ENCODE peak calls at places on chromosomes 16 and 17, in eight cellular contexts. B, R, H, V, G, W, X and U are unnamed samples.

GRCh38 chr16:50301626-50302471 is 35.5 kb downstream of the ADCY7 start:
- DNase-seq in H (peak; percentile 73), G (no peak), W (no peak), B (no peak), X (peak; percentile 72), R (no peak), V (no peak), U (peak; percentile 41)

GRCh38 chr17:32490101-32490482 is 3.3 kb downstream of the CDK5R1 start:
- DNase-seq in W (no peak), R (no peak), H (peak; percentile 80), B (no peak), X (no peak), V (no peak), G (no peak), U (no peak)

GRCh38 chr17:82217120-82217529 is 4.5 kb upstream of the CCDC57 start:
- DNase-seq in G (no peak), V (no peak), B (peak; percentile 47), H (peak; percentile 93), W (no peak), X (peak; percentile 56), R (no peak), U (no peak)

GRCh38 chr17:2397247-2398171 is 3.4 kb downstream of the MNT start:
- DNase-seq in G (no peak), X (no peak), W (no peak), B (no peak), H (no peak), R (no peak), V (no peak), U (no peak)

GRCh38 chr16:14378131-14378551 is 251.9 kb downstream of the PARN start:
- DNase-seq in V (no peak), R (no peak), X (no peak), G (no peak), B (no peak), W (peak; percentile 77), H (no peak), U (no peak)

GRCh38 chr16:64933890-64934289 is 188.0 kb downstream of the CDH11 start:
- DNase-seq in H (no peak), W (no peak), B (no peak), G (no peak), X (no peak), V (no peak), R (no peak), U (no peak)

GRCh38 chr17:31310877-31311276 is 3.0 kb downstream of the EVI2B start:
- DNase-seq in X (peak; percentile 25), G (no peak), V (no peak), W (no peak), R (no peak), B (peak; percentile 25), H (peak; percentile 71), U (no peak)

GRCh38 chr17:8073627-8074485 is 13.7 kb downstream of the ALOX12B start:
- DNase-seq in G (no peak), H (peak; percentile 95), R (no peak), V (peak; percentile 81), B (peak; percentile 79), X (peak; percentile 75), W (peak; percentile 44), U (peak; percentile 39)

GRCh38 chr17:64171041-64171440 is 41.1 kb upstream of the ERN1 start:
- DNase-seq in X (no peak), B (no peak), V (no peak), H (no peak), R (no peak), G (no peak), W (no peak), U (no peak)

GRCh38 chr16:53821957-53822625 is 118.1 kb downstream of the FTO start:
- DNase-seq in B (no peak), G (no peak), R (no peak), W (no peak), V (no peak), X (no peak), H (no peak), U (no peak)

GRCh38 chr17:71402661-71403141 is 718.1 kb upstream of the SOX9 start:
- DNase-seq in X (no peak), G (no peak), V (no peak), B (no peak), W (no peak), H (no peak), R (no peak), U (no peak)

GRCh38 chr17:43667506-43668438 is 6.0 kb upstream of the MEOX1 start:
- DNase-seq in W (no peak), V (no peak), H (no peak), R (no peak), B (no peak), X (no peak), G (no peak), U (no peak)

GRCh38 chr17:47315451-47316266 is 8.1 kb upstream of the EFCAB13 start:
- DNase-seq in H (no peak), B (peak; percentile 33), W (peak; percentile 74), X (no peak), V (no peak), G (peak; percentile 28), R (peak; percentile 48), U (no peak)

GRCh38 chr17:59839646-59840328 is 53.0 kb downstream of the TUBD1 start:
- DNase-seq in H (no peak), R (no peak), G (no peak), B (no peak), V (no peak), W (no peak), X (peak; percentile 16), U (no peak)

GRCh38 chr17:45325810-45326209 is 9.0 kb upstream of the MAP3K14 start:
- DNase-seq in X (no peak), R (no peak), B (no peak), W (no peak), G (no peak), H (peak; percentile 25), V (no peak), U (no peak)

GRCh38 chr16:13108126-13108525 is 206.7 kb downstream of the SHISA9 start:
- DNase-seq in W (no peak), G (no peak), R (no peak), V (no peak), B (no peak), X (no peak), H (no peak), U (no peak)

GRCh38 chr16:22262460-22262859 is 34.7 kb upstream of the POLR3E start:
- DNase-seq in B (no peak), V (no peak), G (no peak), X (no peak), W (no peak), R (no peak), H (no peak), U (no peak)

GRCh38 chr16:14125708-14126107 is 54.6 kb downstream of the MRTFB start:
- DNase-seq in W (no peak), X (no peak), G (no peak), H (no peak), R (no peak), B (no peak), V (no peak), U (no peak)

GRCh38 chr16:58608601-58609136 is 21.0 kb downstream of the CNOT1 start:
- DNase-seq in R (no peak), G (no peak), V (no peak), W (no peak), X (no peak), H (no peak), B (no peak), U (no peak)

GRCh38 chr16:4655801-4656200 is 31.2 kb downstream of the MGRN1 start:
- DNase-seq in B (no peak), W (no peak), V (no peak), G (no peak), H (no peak), R (no peak), X (no peak), U (no peak)

GRCh38 chr17:32523827-32524552 is 37.2 kb downstream of the CDK5R1 start:
- DNase-seq in H (no peak), V (no peak), X (no peak), R (peak; percentile 97), B (no peak), W (no peak), G (no peak), U (no peak)

GRCh38 chr17:46178550-46179198 is 14.6 kb downstream of the KANSL1 start:
- DNase-seq in H (no peak), G (no peak), X (no peak), R (no peak), B (no peak), V (no peak), W (no peak), U (no peak)

GRCh38 chr16:9206156-9206555 is 114.7 kb downstream of the HAPSTR1 start:
- DNase-seq in W (no peak), G (no peak), V (no peak), X (no peak), H (no peak), R (no peak), B (no peak), U (no peak)

GRCh38 chr16:29815032-29815721 is 775 bp upstream of the PAGR1 start:
- DNase-seq in B (no peak), G (no peak), W (no peak), X (no peak), R (no peak), H (peak; percentile 89), V (no peak), U (no peak)

GRCh38 chr16:29818082-29818481 is 2.1 kb downstream of the PAGR1 start:
- DNase-seq in B (no peak), H (no peak), X (no peak), V (no peak), R (no peak), G (no peak), W (no peak), U (no peak)

GRCh38 chr16:29815793-29816693 is at the start of gene PAGR1:
- DNase-seq in R (peak; percentile 100), B (peak; percentile 99), G (peak; percentile 98), X (peak; percentile 99), V (peak; percentile 98), W (peak; percentile 99), H (peak; percentile 99), U (peak; percentile 99)

GRCh38 chr16:29814592-29814991 is 1.4 kb upstream of the PAGR1 start:
- DNase-seq in W (no peak), G (no peak), V (no peak), B (no peak), H (peak; percentile 77), R (no peak), X (no peak), U (no peak)

GRCh38 chr16:29816694-29817441 is 916 bp downstream of the PAGR1 start:
- DNase-seq in G (peak; percentile 55), H (peak; percentile 93), B (peak; percentile 73), W (no peak), R (no peak), X (peak; percentile 77), V (peak; percentile 65), U (no peak)
- TF ChIP-seq POLR2A in G (peak; percentile 32), H (no peak), B (no peak), W (peak; percentile 8), R (no peak), X (no peak), V (no peak), U (no peak)

GRCh38 chr16:31458835-31459721 is at the start of gene ARMC5:
- DNase-seq in G (peak; percentile 98), R (peak; percentile 90), V (peak; percentile 97), H (peak; percentile 99), X (peak; percentile 97), W (peak; percentile 97), B (peak; percentile 98), U (peak; percentile 97)
- TF ChIP-seq POLR2AphosphoS5 in G (peak; percentile 85), R (peak; percentile 94), V (peak; percentile 81), H (peak; percentile 96), X (peak; percentile 98), W (peak; percentile 79), B (peak; percentile 68), U (peak; percentile 95)

GRCh38 chr17:16442594-16443389 is 27.4 kb downstream of the TRPV2 start:
- DNase-seq in G (no peak), W (no peak), V (no peak), H (no peak), R (no peak), X (no peak), B (no peak), U (no peak)
- TF ChIP-seq POLR2A in G (no peak), W (peak; percentile 10), V (no peak), H (no peak), R (peak; percentile 53), X (no peak), B (no peak), U (no peak)

GRCh38 chr17:9299695-9300094 is 275.9 kb downstream of the STX8 start:
- DNase-seq in H (no peak), G (no peak), B (no peak), V (no peak), X (no peak), R (no peak), W (no peak), U (no peak)
- TF ChIP-seq POLR2AphosphoS5 in H (no peak), G (no peak), B (no peak), V (peak; percentile 30), X (no peak), R (no peak), W (no peak), U (no peak)